ENCODE peak calls at places on chromosomes 1 and 21, in nine cellular contexts. One of them, this sample, is unnamed.

GRCh38 chr1:108570128-108570527 is 10.2 kb downstream of the EEIG2 start:
- DNase-seq in Caco-2: no peak
- DNase-seq in AG10803: peak
- DNase-seq in natural killer cell: no peak
- DNase-seq in NB4: peak
- DNase-seq in activated CD8-positive, alpha-beta T cell treated with anti-CD3 and anti-CD28 coated beads for 36 hours: peak
- DNase-seq in uterus: no peak
- DNase-seq in nephron progenitor cell: no peak
- DNase-seq in cardiac fibroblast: peak
- DNase-seq in this sample: no peak

GRCh38 chr1:230940848-230941247 is 37.8 kb downstream of the TTC13 start:
- DNase-seq in activated CD8-positive, alpha-beta T cell treated with anti-CD3 and anti-CD28 coated beads for 36 hours: no peak
- DNase-seq in Caco-2: no peak
- DNase-seq in nephron progenitor cell: no peak
- DNase-seq in uterus: no peak
- DNase-seq in cardiac fibroblast: peak
- DNase-seq in AG10803: peak
- DNase-seq in natural killer cell: no peak
- DNase-seq in NB4: no peak
- DNase-seq in this sample: no peak

GRCh38 chr1:108897865-108898720 is 21.3 kb downstream of the GPSM2 start:
- DNase-seq in activated CD8-positive, alpha-beta T cell treated with anti-CD3 and anti-CD28 coated beads for 36 hours: peak
- DNase-seq in nephron progenitor cell: no peak
- DNase-seq in Caco-2: no peak
- DNase-seq in cardiac fibroblast: peak
- DNase-seq in uterus: peak
- DNase-seq in NB4: peak
- DNase-seq in AG10803: peak
- DNase-seq in natural killer cell: no peak
- DNase-seq in this sample: no peak

GRCh38 chr21:33938381-33938780 is 22.8 kb upstream of the ATP5PO start:
- DNase-seq in AG10803: no peak
- DNase-seq in Caco-2: no peak
- DNase-seq in natural killer cell: no peak
- DNase-seq in NB4: no peak
- DNase-seq in uterus: no peak
- DNase-seq in cardiac fibroblast: no peak
- DNase-seq in activated CD8-positive, alpha-beta T cell treated with anti-CD3 and anti-CD28 coated beads for 36 hours: no peak
- DNase-seq in nephron progenitor cell: no peak
- DNase-seq in this sample: no peak

GRCh38 chr1:37325509-37326437 is 148.6 kb upstream of the ZC3H12A start:
- DNase-seq in NB4: no peak
- DNase-seq in cardiac fibroblast: no peak
- DNase-seq in AG10803: no peak
- DNase-seq in uterus: no peak
- DNase-seq in nephron progenitor cell: no peak
- DNase-seq in natural killer cell: no peak
- DNase-seq in activated CD8-positive, alpha-beta T cell treated with anti-CD3 and anti-CD28 coated beads for 36 hours: no peak
- DNase-seq in Caco-2: peak
- DNase-seq in this sample: no peak

GRCh38 chr1:183942933-183943693 is 94.4 kb downstream of the COLGALT2 start:
- DNase-seq in AG10803: peak
- DNase-seq in Caco-2: no peak
- DNase-seq in uterus: peak
- DNase-seq in NB4: peak
- DNase-seq in cardiac fibroblast: peak
- DNase-seq in natural killer cell: no peak
- DNase-seq in activated CD8-positive, alpha-beta T cell treated with anti-CD3 and anti-CD28 coated beads for 36 hours: no peak
- DNase-seq in nephron progenitor cell: peak
- DNase-seq in this sample: no peak

GRCh38 chr1:78358145-78358544 is 132.6 kb upstream of the PTGFR start:
- DNase-seq in AG10803: no peak
- DNase-seq in natural killer cell: no peak
- DNase-seq in cardiac fibroblast: no peak
- DNase-seq in activated CD8-positive, alpha-beta T cell treated with anti-CD3 and anti-CD28 coated beads for 36 hours: no peak
- DNase-seq in nephron progenitor cell: no peak
- DNase-seq in Caco-2: no peak
- DNase-seq in uterus: no peak
- DNase-seq in NB4: no peak
- DNase-seq in this sample: no peak

GRCh38 chr1:39410915-39411436 is 80.5 kb upstream of the BMP8A start:
- DNase-seq in AG10803: peak
- DNase-seq in NB4: peak
- DNase-seq in nephron progenitor cell: peak
- DNase-seq in uterus: peak
- DNase-seq in cardiac fibroblast: peak
- DNase-seq in Caco-2: peak
- DNase-seq in activated CD8-positive, alpha-beta T cell treated with anti-CD3 and anti-CD28 coated beads for 36 hours: peak
- DNase-seq in natural killer cell: no peak
- DNase-seq in this sample: peak

GRCh38 chr1:248196965-248197364 is at the start of gene OR2M3:
- DNase-seq in cardiac fibroblast: no peak
- DNase-seq in NB4: no peak
- DNase-seq in uterus: no peak
- DNase-seq in natural killer cell: no peak
- DNase-seq in AG10803: no peak
- DNase-seq in Caco-2: no peak
- DNase-seq in activated CD8-positive, alpha-beta T cell treated with anti-CD3 and anti-CD28 coated beads for 36 hours: no peak
- DNase-seq in nephron progenitor cell: no peak
- DNase-seq in this sample: no peak

GRCh38 chr1:47809301-47810084 is 187.7 kb downstream of the TRABD2B start:
- DNase-seq in NB4: no peak
- DNase-seq in Caco-2: no peak
- DNase-seq in cardiac fibroblast: no peak
- DNase-seq in nephron progenitor cell: no peak
- DNase-seq in AG10803: no peak
- DNase-seq in natural killer cell: no peak
- DNase-seq in uterus: no peak
- DNase-seq in activated CD8-positive, alpha-beta T cell treated with anti-CD3 and anti-CD28 coated beads for 36 hours: no peak
- DNase-seq in this sample: no peak

GRCh38 chr1:13790290-13791035 is 90.5 kb downstream of the PRDM2 start:
- DNase-seq in NB4: no peak
- DNase-seq in cardiac fibroblast: no peak
- DNase-seq in AG10803: no peak
- DNase-seq in natural killer cell: no peak
- DNase-seq in activated CD8-positive, alpha-beta T cell treated with anti-CD3 and anti-CD28 coated beads for 36 hours: peak
- DNase-seq in Caco-2: no peak
- DNase-seq in nephron progenitor cell: no peak
- DNase-seq in uterus: no peak
- DNase-seq in this sample: no peak

GRCh38 chr1:174720618-174721017 is 272.9 kb downstream of the GPR52 start:
- DNase-seq in cardiac fibroblast: no peak
- DNase-seq in NB4: no peak
- DNase-seq in AG10803: no peak
- DNase-seq in Caco-2: no peak
- DNase-seq in natural killer cell: no peak
- DNase-seq in uterus: no peak
- DNase-seq in activated CD8-positive, alpha-beta T cell treated with anti-CD3 and anti-CD28 coated beads for 36 hours: no peak
- DNase-seq in nephron progenitor cell: no peak
- DNase-seq in this sample: no peak
- TF ChIP-seq CTCF in cardiac fibroblast: no peak
- TF ChIP-seq CTCF in NB4: no peak
- TF ChIP-seq CTCF in AG10803: no peak
- TF ChIP-seq CTCF in Caco-2: no peak
- TF ChIP-seq CTCF in natural killer cell: no peak
- TF ChIP-seq CTCF in uterus: no peak
- TF ChIP-seq CTCF in activated CD8-positive, alpha-beta T cell treated with anti-CD3 and anti-CD28 coated beads for 36 hours: no peak
- TF ChIP-seq CTCF in nephron progenitor cell: no peak
- TF ChIP-seq CTCF in this sample: no peak

GRCh38 chr1:161483361-161483760 is 21.9 kb upstream of the FCGR2A start:
- DNase-seq in cardiac fibroblast: no peak
- DNase-seq in activated CD8-positive, alpha-beta T cell treated with anti-CD3 and anti-CD28 coated beads for 36 hours: no peak
- DNase-seq in nephron progenitor cell: no peak
- DNase-seq in AG10803: no peak
- DNase-seq in uterus: no peak
- DNase-seq in NB4: no peak
- DNase-seq in Caco-2: no peak
- DNase-seq in natural killer cell: no peak
- DNase-seq in this sample: no peak
- TF ChIP-seq CTCF in cardiac fibroblast: no peak
- TF ChIP-seq CTCF in activated CD8-positive, alpha-beta T cell treated with anti-CD3 and anti-CD28 coated beads for 36 hours: no peak
- TF ChIP-seq CTCF in nephron progenitor cell: no peak
- TF ChIP-seq CTCF in AG10803: no peak
- TF ChIP-seq CTCF in uterus: no peak
- TF ChIP-seq CTCF in NB4: no peak
- TF ChIP-seq CTCF in Caco-2: no peak
- TF ChIP-seq CTCF in natural killer cell: no peak
- TF ChIP-seq CTCF in this sample: no peak

GRCh38 chr1:17728123-17728522 is 27.0 kb upstream of the ACTL8 start:
- DNase-seq in uterus: no peak
- DNase-seq in natural killer cell: no peak
- DNase-seq in cardiac fibroblast: no peak
- DNase-seq in nephron progenitor cell: no peak
- DNase-seq in NB4: no peak
- DNase-seq in AG10803: no peak
- DNase-seq in Caco-2: no peak
- DNase-seq in activated CD8-positive, alpha-beta T cell treated with anti-CD3 and anti-CD28 coated beads for 36 hours: no peak
- DNase-seq in this sample: no peak
- TF ChIP-seq CTCF in uterus: no peak
- TF ChIP-seq CTCF in natural killer cell: no peak
- TF ChIP-seq CTCF in cardiac fibroblast: no peak
- TF ChIP-seq CTCF in nephron progenitor cell: no peak
- TF ChIP-seq CTCF in NB4: no peak
- TF ChIP-seq CTCF in AG10803: no peak
- TF ChIP-seq CTCF in Caco-2: no peak
- TF ChIP-seq CTCF in activated CD8-positive, alpha-beta T cell treated with anti-CD3 and anti-CD28 coated beads for 36 hours: no peak
- TF ChIP-seq CTCF in this sample: no peak

DNA sequence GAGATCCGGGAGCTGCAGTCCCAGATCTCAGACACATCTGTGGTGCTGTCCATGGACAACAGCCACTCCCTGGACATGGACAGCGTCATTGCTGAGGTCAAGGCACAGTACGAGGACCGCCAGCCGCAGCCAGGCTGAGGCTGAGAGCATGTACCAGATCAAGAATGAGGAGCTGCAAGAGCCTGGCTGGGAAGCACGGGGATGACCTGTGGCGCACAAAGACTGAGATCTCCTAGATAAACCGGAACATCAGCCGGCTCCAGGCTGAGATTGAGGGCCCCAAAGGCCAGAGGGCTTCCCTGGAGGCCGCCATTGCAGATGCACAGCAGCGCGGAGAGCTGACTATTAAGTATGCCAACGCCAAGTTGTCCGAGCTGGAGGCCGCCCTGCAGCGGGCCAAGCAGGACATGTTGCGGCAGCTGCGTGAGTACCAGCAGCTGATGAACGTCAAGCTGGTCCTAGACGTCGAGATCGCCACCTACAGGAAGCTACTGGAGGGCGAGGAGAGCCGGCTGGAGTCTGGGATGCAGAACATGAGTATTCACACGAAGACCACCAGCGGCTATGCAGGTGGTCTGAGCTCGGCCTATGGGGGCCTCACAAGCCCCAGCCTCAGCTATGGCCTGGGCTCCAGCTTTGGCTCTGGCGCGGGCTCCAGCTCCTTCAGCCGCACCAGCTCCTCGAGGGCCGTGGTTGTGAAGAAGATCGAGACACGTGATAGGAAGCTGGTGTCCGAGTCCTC is 25.5 kb downstream of the ETV3L start:
- DNase-seq in activated CD8-positive, alpha-beta T cell treated with anti-CD3 and anti-CD28 coated beads for 36 hours: peak
- DNase-seq in uterus: peak
- DNase-seq in NB4: peak
- DNase-seq in Caco-2: peak
- DNase-seq in cardiac fibroblast: peak
- DNase-seq in natural killer cell: no peak
- DNase-seq in AG10803: peak
- DNase-seq in nephron progenitor cell: peak
- DNase-seq in this sample: peak
- TF ChIP-seq CTCF in activated CD8-positive, alpha-beta T cell treated with anti-CD3 and anti-CD28 coated beads for 36 hours: peak
- TF ChIP-seq CTCF in uterus: peak
- TF ChIP-seq CTCF in NB4: peak
- TF ChIP-seq CTCF in Caco-2: peak
- TF ChIP-seq CTCF in cardiac fibroblast: peak
- TF ChIP-seq CTCF in natural killer cell: peak
- TF ChIP-seq CTCF in AG10803: peak
- TF ChIP-seq CTCF in nephron progenitor cell: peak
- TF ChIP-seq CTCF in this sample: peak

GRCh38 chr1:211258756-211259595 is at the start of gene RCOR3:
- DNase-seq in nephron progenitor cell: peak
- DNase-seq in AG10803: peak
- DNase-seq in Caco-2: peak
- DNase-seq in natural killer cell: peak
- DNase-seq in NB4: peak
- DNase-seq in activated CD8-positive, alpha-beta T cell treated with anti-CD3 and anti-CD28 coated beads for 36 hours: peak
- DNase-seq in uterus: peak
- DNase-seq in cardiac fibroblast: peak
- DNase-seq in this sample: peak

GRCh38 chr1:211260161-211261107 is 1.3 kb downstream of the RCOR3 start:
- DNase-seq in nephron progenitor cell: peak
- DNase-seq in uterus: peak
- DNase-seq in natural killer cell: peak
- DNase-seq in activated CD8-positive, alpha-beta T cell treated with anti-CD3 and anti-CD28 coated beads for 36 hours: peak
- DNase-seq in NB4: peak
- DNase-seq in Caco-2: peak
- DNase-seq in AG10803: peak
- DNase-seq in cardiac fibroblast: peak
- DNase-seq in this sample: peak

GRCh38 chr1:211258310-211258755 is 833 bp upstream of the RCOR3 start:
- DNase-seq in nephron progenitor cell: peak
- DNase-seq in NB4: peak
- DNase-seq in cardiac fibroblast: peak
- DNase-seq in activated CD8-positive, alpha-beta T cell treated with anti-CD3 and anti-CD28 coated beads for 36 hours: peak
- DNase-seq in natural killer cell: peak
- DNase-seq in Caco-2: peak
- DNase-seq in uterus: peak
- DNase-seq in AG10803: peak
- DNase-seq in this sample: peak

GRCh38 chr1:211261229-211261628 is 2.1 kb downstream of the RCOR3 start:
- DNase-seq in natural killer cell: no peak
- DNase-seq in activated CD8-positive, alpha-beta T cell treated with anti-CD3 and anti-CD28 coated beads for 36 hours: no peak
- DNase-seq in AG10803: no peak
- DNase-seq in NB4: peak
- DNase-seq in uterus: no peak
- DNase-seq in cardiac fibroblast: no peak
- DNase-seq in Caco-2: no peak
- DNase-seq in nephron progenitor cell: no peak
- DNase-seq in this sample: no peak

DNA sequence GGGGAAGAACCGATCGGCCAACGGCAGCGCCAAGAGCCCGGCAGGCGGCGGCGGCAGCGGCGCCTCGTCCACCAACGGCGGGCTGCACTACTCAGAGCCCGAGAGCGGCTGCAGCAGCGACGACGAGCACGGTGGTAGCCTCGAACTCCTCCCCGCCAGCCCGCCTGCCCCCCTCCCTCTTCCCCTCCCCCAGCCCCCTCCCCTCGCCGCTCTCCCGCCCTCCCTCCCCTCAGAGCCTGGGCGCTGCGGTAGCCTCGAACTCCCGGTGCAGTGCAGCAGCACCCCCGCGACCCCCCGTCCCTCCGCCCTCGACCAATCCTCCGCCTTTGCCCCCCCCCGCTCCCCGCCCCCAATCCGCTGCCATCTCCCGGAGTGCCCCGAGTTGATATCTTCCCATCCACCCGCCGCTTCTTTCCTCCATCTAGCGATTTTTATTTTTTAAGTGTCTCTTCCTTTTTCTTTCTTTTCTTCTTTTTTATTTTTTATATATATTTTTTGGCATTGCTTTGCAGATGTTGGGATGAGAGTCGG is 495 bp downstream of the RCOR3 start:
- DNase-seq in NB4: peak
- DNase-seq in nephron progenitor cell: no peak
- DNase-seq in uterus: peak
- DNase-seq in Caco-2: no peak
- DNase-seq in activated CD8-positive, alpha-beta T cell treated with anti-CD3 and anti-CD28 coated beads for 36 hours: peak
- DNase-seq in cardiac fibroblast: peak
- DNase-seq in AG10803: peak
- DNase-seq in natural killer cell: no peak
- DNase-seq in this sample: no peak
- TF ChIP-seq CTCF in NB4: no peak
- TF ChIP-seq CTCF in nephron progenitor cell: no peak
- TF ChIP-seq CTCF in uterus: no peak
- TF ChIP-seq CTCF in Caco-2: no peak
- TF ChIP-seq CTCF in activated CD8-positive, alpha-beta T cell treated with anti-CD3 and anti-CD28 coated beads for 36 hours: no peak
- TF ChIP-seq CTCF in cardiac fibroblast: no peak
- TF ChIP-seq CTCF in AG10803: no peak
- TF ChIP-seq CTCF in natural killer cell: no peak
- TF ChIP-seq CTCF in this sample: no peak